ENCODE peak calls at places on chromosome 13, in four cellular contexts. U is A549, A is body of pancreas, C is pancreas. Q is an unnamed sample.
A peak's percentile ranks its signal among the peaks of the same experiment; 100 is the strongest.

GRCh38 chr13:77033717-77034302 is 6.9 kb upstream of the FBXL3 start:
- DNase-seq in C (no peak), U (no peak), A (no peak), Q (peak; percentile 43)

GRCh38 chr13:102904408-102904862 is 58.6 kb downstream of the ERCC5 start:
- DNase-seq in A (no peak), C (no peak), U (no peak), Q (peak; percentile 55)

GRCh38 chr13:48185018-48185417 is 48.0 kb upstream of the ITM2B start:
- DNase-seq in U (no peak), C (no peak), A (no peak), Q (peak; percentile 14)

GRCh38 chr13:114070098-114070799 is 62.2 kb downstream of the RASA3 start:
- DNase-seq in U (no peak), A (no peak), C (no peak), Q (no peak)

GRCh38 chr13:50613356-50613831 is 230.1 kb downstream of the DLEU7 start:
- DNase-seq in A (no peak), U (no peak), C (no peak), Q (no peak)

GRCh38 chr13:25420161-25420560 is 48.4 kb downstream of the ATP8A2 start:
- DNase-seq in A (no peak), U (no peak), C (no peak), Q (no peak)

GRCh38 chr13:62302341-62302740 is 886.7 kb upstream of the PCDH20 start:
- DNase-seq in C (no peak), U (no peak), A (no peak), Q (peak; percentile 23)

GRCh38 chr13:20448470-20448869 is 77.2 kb downstream of the CRYL1 start:
- DNase-seq in A (no peak), U (no peak), C (no peak), Q (no peak)

GRCh38 chr13:84927442-84928169 is 871.6 kb downstream of the SLITRK6 start:
- DNase-seq in U (no peak), A (no peak), C (no peak), Q (no peak)

GRCh38 chr13:96810104-96810503 is 184.2 kb downstream of the OXGR1 start:
- DNase-seq in U (no peak), A (no peak), C (no peak), Q (no peak)

GRCh38 chr13:52405767-52406494 is at the start of gene THSD1:
- DNase-seq in C (peak; percentile 7), A (peak; percentile 34), U (peak; percentile 54), Q (peak; percentile 52)
- H3K4me3 ChIP-seq in C (peak within 1 kb of the TSS; percentile 25), A (no peak within 1 kb of the TSS), U (peak within 1 kb of the TSS; percentile 81), Q (peak within 1 kb of the TSS; percentile 82)

DNA sequence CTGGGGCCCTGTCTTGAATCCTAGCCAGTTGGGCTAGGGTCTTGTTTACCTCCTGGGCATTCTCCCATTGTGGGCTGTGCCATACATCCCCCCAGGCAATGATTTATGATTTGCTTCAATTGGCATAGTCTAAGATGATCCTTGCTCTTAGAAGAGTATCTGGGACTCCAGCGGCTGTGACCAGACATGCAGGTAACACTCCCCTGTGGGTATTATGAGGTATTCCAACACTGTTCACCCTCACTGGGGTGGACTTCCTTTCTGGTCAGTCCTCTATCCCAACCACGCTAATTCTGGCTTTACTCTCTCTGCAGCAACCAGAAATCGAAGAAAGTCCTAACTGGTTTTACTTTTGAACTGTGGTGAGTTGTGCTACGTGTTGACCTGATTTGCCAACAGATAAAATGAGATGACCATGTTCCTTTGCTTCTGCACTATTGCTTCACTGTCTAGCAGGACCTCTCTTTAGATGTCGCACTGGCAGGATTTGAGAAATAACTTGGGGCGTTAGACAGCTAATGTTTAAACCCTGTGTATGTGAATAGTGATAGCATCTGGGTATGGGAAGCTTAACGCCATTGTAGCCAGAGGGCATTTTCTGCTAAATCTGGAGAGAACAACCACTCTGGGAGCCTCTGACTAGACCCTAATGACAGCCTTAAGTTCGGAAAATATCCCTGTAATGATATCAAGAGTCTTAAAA is 6.7 kb upstream of the LRCH1 start:
- DNase-seq in A (no peak), U (no peak), C (no peak), Q (no peak)
- H3K4me3 ChIP-seq in A (no peak overlapping the region), U (no peak overlapping the region), C (no peak overlapping the region), Q (no peak overlapping the region)

GRCh38 chr13:22880756-22881701 is 299.8 kb upstream of the SGCG start:
- DNase-seq in U (no peak), C (no peak), A (no peak), Q (no peak)

GRCh38 chr13:22883262-22883840 is 297.4 kb upstream of the SGCG start:
- DNase-seq in A (no peak), U (no peak), C (no peak), Q (no peak)

DNA sequence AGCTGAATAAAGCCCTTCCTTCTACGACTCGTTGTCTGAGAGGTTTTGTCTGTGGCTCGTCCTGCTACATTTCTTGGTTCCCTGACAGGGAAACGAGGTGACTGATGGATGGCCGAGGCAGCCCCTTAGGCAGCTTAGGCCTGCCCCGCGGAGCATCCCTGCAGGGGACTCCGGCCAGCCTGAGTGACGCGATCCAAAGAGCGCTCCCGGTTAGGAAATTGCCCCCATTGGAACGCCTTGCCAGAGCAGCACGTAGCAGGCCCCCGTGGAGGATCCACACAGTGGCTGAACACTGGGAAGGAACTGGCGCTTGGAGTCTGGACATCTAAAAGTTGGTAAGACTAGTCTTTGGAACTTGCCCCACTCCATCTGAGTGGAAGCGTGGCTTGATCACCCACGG is 296.8 kb upstream of the SGCG start:
- DNase-seq in U (no peak), C (no peak), A (no peak), Q (no peak)
- H3K4me3 ChIP-seq in U (no peak overlapping the region), C (no peak overlapping the region), A (no peak overlapping the region), Q (no peak overlapping the region)

DNA sequence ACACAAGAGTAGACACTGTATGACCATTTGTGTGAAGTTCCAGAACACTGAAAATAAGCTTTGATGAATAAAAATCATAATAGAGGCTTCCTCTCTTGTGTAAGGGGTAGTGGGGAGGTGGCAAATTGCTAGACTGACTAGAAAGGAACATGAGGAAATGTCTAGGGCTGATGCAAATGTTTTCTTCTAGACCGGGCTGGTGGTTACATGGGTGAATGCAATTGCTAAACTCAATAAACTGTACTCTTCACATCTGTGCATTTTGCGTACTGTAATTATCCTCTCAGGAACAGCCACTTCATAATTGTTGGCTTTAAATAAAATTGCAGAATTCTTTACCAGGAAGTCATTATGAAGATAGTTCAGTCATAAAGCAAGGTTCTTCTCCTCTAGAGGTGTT is 5.2 kb upstream of the KBTBD7 start:
- DNase-seq in A (no peak), U (no peak), C (no peak), Q (no peak)
- H3K4me3 ChIP-seq in A (no peak overlapping the region), U (no peak overlapping the region), C (no peak overlapping the region), Q (no peak overlapping the region)

DNA sequence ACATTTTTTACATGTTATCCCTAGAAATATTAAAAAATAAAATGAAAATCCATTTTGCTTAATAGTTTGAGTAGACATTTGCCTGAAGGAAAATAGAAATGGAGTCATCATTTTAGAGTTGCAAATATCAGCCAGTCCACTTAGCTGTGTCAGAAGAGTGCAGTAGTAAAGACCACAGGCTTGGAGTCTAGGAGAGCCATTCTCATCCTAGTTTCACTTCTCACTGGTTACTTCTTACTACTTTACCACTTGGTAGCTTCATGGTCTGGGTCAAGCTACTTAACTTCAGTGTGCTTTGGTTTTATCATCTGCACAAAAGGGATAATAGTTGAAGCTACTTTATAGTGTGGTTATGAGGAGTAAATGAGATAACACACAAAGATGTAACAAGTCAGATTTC is 286.5 kb upstream of the NBEA start:
- DNase-seq in U (no peak), C (no peak), A (no peak), Q (no peak)
- H3K4me3 ChIP-seq in U (no peak overlapping the region), C (no peak overlapping the region), A (no peak overlapping the region), Q (no peak overlapping the region)

GRCh38 chr13:29578300-29579048 is 17.0 kb downstream of the SLC7A1 start:
- DNase-seq in C (no peak), U (no peak), A (no peak), Q (no peak)
- H3K4me3 ChIP-seq in C (no peak overlapping the region), U (no peak overlapping the region), A (no peak overlapping the region), Q (no peak overlapping the region)